ENCODE peak calls at places on chromosomes 4 and X, in ten cellular contexts. One of them, this sample, is unnamed.

GRCh38 chr4:10524196-10524833 is 67.1 kb upstream of the ZNF518B start:
- DNase-seq in upper lobe of right lung: no peak
- DNase-seq in osteoblast: peak
- DNase-seq in transverse colon: no peak
- DNase-seq in heart right ventricle: no peak
- DNase-seq in CD8-positive, alpha-beta T cell: no peak
- DNase-seq in fibroblast of the aortic adventitia: peak
- DNase-seq in fibroblast of mammary gland: no peak
- DNase-seq in GM12865: no peak
- DNase-seq in thoracic aorta: no peak
- DNase-seq in this sample: no peak

GRCh38 chr4:47686294-47686872 is 151.5 kb downstream of the CORIN start:
- DNase-seq in upper lobe of right lung: peak
- DNase-seq in osteoblast: no peak
- DNase-seq in heart right ventricle: peak
- DNase-seq in CD8-positive, alpha-beta T cell: peak
- DNase-seq in fibroblast of mammary gland: peak
- DNase-seq in GM12865: peak
- DNase-seq in transverse colon: peak
- DNase-seq in thoracic aorta: no peak
- DNase-seq in fibroblast of the aortic adventitia: peak
- DNase-seq in this sample: no peak

GRCh38 chr4:120025516-120025915 is 41.1 kb downstream of the MAD2L1 start:
- DNase-seq in transverse colon: no peak
- DNase-seq in thoracic aorta: no peak
- DNase-seq in fibroblast of the aortic adventitia: no peak
- DNase-seq in CD8-positive, alpha-beta T cell: no peak
- DNase-seq in heart right ventricle: no peak
- DNase-seq in osteoblast: no peak
- DNase-seq in upper lobe of right lung: no peak
- DNase-seq in GM12865: no peak
- DNase-seq in fibroblast of mammary gland: no peak
- DNase-seq in this sample: no peak

GRCh38 chr4:102399021-102399420 is 53.7 kb upstream of the SLC39A8 start:
- DNase-seq in upper lobe of right lung: no peak
- DNase-seq in transverse colon: no peak
- DNase-seq in fibroblast of the aortic adventitia: no peak
- DNase-seq in GM12865: no peak
- DNase-seq in heart right ventricle: no peak
- DNase-seq in fibroblast of mammary gland: no peak
- DNase-seq in thoracic aorta: no peak
- DNase-seq in osteoblast: no peak
- DNase-seq in CD8-positive, alpha-beta T cell: no peak
- DNase-seq in this sample: no peak

GRCh38 chrX:52574416-52575275 is 57.8 kb upstream of the XAGE1B start:
- DNase-seq in osteoblast: peak
- DNase-seq in CD8-positive, alpha-beta T cell: no peak
- DNase-seq in fibroblast of the aortic adventitia: peak
- DNase-seq in heart right ventricle: no peak
- DNase-seq in fibroblast of mammary gland: peak
- DNase-seq in thoracic aorta: no peak
- DNase-seq in upper lobe of right lung: no peak
- DNase-seq in transverse colon: peak
- DNase-seq in GM12865: peak
- DNase-seq in this sample: no peak

GRCh38 chr4:126465341-126465740 is 1150.6 kb downstream of the FAT4 start:
- DNase-seq in CD8-positive, alpha-beta T cell: no peak
- DNase-seq in transverse colon: no peak
- DNase-seq in upper lobe of right lung: no peak
- DNase-seq in GM12865: no peak
- DNase-seq in fibroblast of mammary gland: peak
- DNase-seq in fibroblast of the aortic adventitia: no peak
- DNase-seq in osteoblast: no peak
- DNase-seq in heart right ventricle: no peak
- DNase-seq in thoracic aorta: no peak
- DNase-seq in this sample: no peak

GRCh38 chr4:119124314-119124713 is 11.3 kb upstream of the MYOZ2 start:
- DNase-seq in transverse colon: no peak
- DNase-seq in fibroblast of the aortic adventitia: peak
- DNase-seq in fibroblast of mammary gland: peak
- DNase-seq in osteoblast: no peak
- DNase-seq in upper lobe of right lung: no peak
- DNase-seq in GM12865: no peak
- DNase-seq in heart right ventricle: no peak
- DNase-seq in CD8-positive, alpha-beta T cell: no peak
- DNase-seq in thoracic aorta: no peak
- DNase-seq in this sample: no peak

GRCh38 chr4:48490012-48490679 is at the start of gene ZAR1:
- DNase-seq in GM12865: no peak
- DNase-seq in thoracic aorta: no peak
- DNase-seq in osteoblast: peak
- DNase-seq in fibroblast of mammary gland: no peak
- DNase-seq in heart right ventricle: peak
- DNase-seq in transverse colon: no peak
- DNase-seq in CD8-positive, alpha-beta T cell: no peak
- DNase-seq in upper lobe of right lung: peak
- DNase-seq in fibroblast of the aortic adventitia: no peak
- DNase-seq in this sample: no peak

GRCh38 chr4:165872443-165873297 is at the start of gene TLL1:
- DNase-seq in CD8-positive, alpha-beta T cell: no peak
- DNase-seq in transverse colon: no peak
- DNase-seq in fibroblast of the aortic adventitia: peak
- DNase-seq in GM12865: no peak
- DNase-seq in heart right ventricle: peak
- DNase-seq in thoracic aorta: no peak
- DNase-seq in fibroblast of mammary gland: peak
- DNase-seq in upper lobe of right lung: no peak
- DNase-seq in osteoblast: peak
- DNase-seq in this sample: no peak

GRCh38 chr4:113052379-113052951 is 3.0 kb downstream of the ANK2 start:
- DNase-seq in transverse colon: no peak
- DNase-seq in heart right ventricle: no peak
- DNase-seq in CD8-positive, alpha-beta T cell: no peak
- DNase-seq in thoracic aorta: no peak
- DNase-seq in fibroblast of the aortic adventitia: peak
- DNase-seq in GM12865: peak
- DNase-seq in fibroblast of mammary gland: peak
- DNase-seq in upper lobe of right lung: no peak
- DNase-seq in osteoblast: peak
- DNase-seq in this sample: peak

GRCh38 chr4:184805462-184806245 is 20.1 kb downstream of the ACSL1 start:
- DNase-seq in CD8-positive, alpha-beta T cell: no peak
- DNase-seq in osteoblast: peak
- DNase-seq in GM12865: peak
- DNase-seq in upper lobe of right lung: peak
- DNase-seq in heart right ventricle: peak
- DNase-seq in fibroblast of mammary gland: peak
- DNase-seq in thoracic aorta: no peak
- DNase-seq in transverse colon: peak
- DNase-seq in fibroblast of the aortic adventitia: no peak
- DNase-seq in this sample: no peak

GRCh38 chrX:150935466-150935865 is 37.0 kb upstream of the CD99L2 start:
- DNase-seq in thoracic aorta: no peak
- DNase-seq in heart right ventricle: no peak
- DNase-seq in upper lobe of right lung: no peak
- DNase-seq in transverse colon: no peak
- DNase-seq in fibroblast of mammary gland: peak
- DNase-seq in GM12865: no peak
- DNase-seq in osteoblast: peak
- DNase-seq in CD8-positive, alpha-beta T cell: no peak
- DNase-seq in fibroblast of the aortic adventitia: peak
- DNase-seq in this sample: no peak

GRCh38 chrX:50812995-50813842 is 775 bp downstream of the SHROOM4 start:
- DNase-seq in thoracic aorta: no peak
- DNase-seq in transverse colon: peak
- DNase-seq in osteoblast: peak
- DNase-seq in CD8-positive, alpha-beta T cell: no peak
- DNase-seq in upper lobe of right lung: peak
- DNase-seq in fibroblast of the aortic adventitia: peak
- DNase-seq in heart right ventricle: peak
- DNase-seq in fibroblast of mammary gland: peak
- DNase-seq in GM12865: peak
- DNase-seq in this sample: no peak

GRCh38 chrX:132613801-132614200 is 125.0 kb upstream of the MBNL3 start:
- DNase-seq in transverse colon: no peak
- DNase-seq in CD8-positive, alpha-beta T cell: no peak
- DNase-seq in fibroblast of the aortic adventitia: no peak
- DNase-seq in heart right ventricle: no peak
- DNase-seq in GM12865: no peak
- DNase-seq in osteoblast: no peak
- DNase-seq in thoracic aorta: no peak
- DNase-seq in upper lobe of right lung: no peak
- DNase-seq in fibroblast of mammary gland: no peak
- DNase-seq in this sample: no peak

GRCh38 chrX:132612990-132613564 is 124.2 kb upstream of the MBNL3 start:
- DNase-seq in transverse colon: peak
- DNase-seq in upper lobe of right lung: peak
- DNase-seq in thoracic aorta: no peak
- DNase-seq in fibroblast of the aortic adventitia: peak
- DNase-seq in fibroblast of mammary gland: peak
- DNase-seq in GM12865: peak
- DNase-seq in CD8-positive, alpha-beta T cell: no peak
- DNase-seq in osteoblast: no peak
- DNase-seq in heart right ventricle: peak
- DNase-seq in this sample: no peak

GRCh38 chrX:132615396-132616131 is 126.7 kb upstream of the MBNL3 start:
- DNase-seq in heart right ventricle: no peak
- DNase-seq in transverse colon: peak
- DNase-seq in thoracic aorta: no peak
- DNase-seq in fibroblast of mammary gland: peak
- DNase-seq in osteoblast: no peak
- DNase-seq in upper lobe of right lung: no peak
- DNase-seq in GM12865: peak
- DNase-seq in CD8-positive, alpha-beta T cell: no peak
- DNase-seq in fibroblast of the aortic adventitia: peak
- DNase-seq in this sample: no peak

GRCh38 chrX:132610536-132610935 is 121.7 kb upstream of the MBNL3 start:
- DNase-seq in GM12865: no peak
- DNase-seq in heart right ventricle: no peak
- DNase-seq in fibroblast of the aortic adventitia: no peak
- DNase-seq in osteoblast: no peak
- DNase-seq in thoracic aorta: no peak
- DNase-seq in fibroblast of mammary gland: no peak
- DNase-seq in upper lobe of right lung: no peak
- DNase-seq in transverse colon: no peak
- DNase-seq in CD8-positive, alpha-beta T cell: no peak
- DNase-seq in this sample: no peak

GRCh38 chrX:132614297-132614696 is 125.5 kb upstream of the MBNL3 start:
- DNase-seq in upper lobe of right lung: no peak
- DNase-seq in GM12865: peak
- DNase-seq in transverse colon: no peak
- DNase-seq in thoracic aorta: no peak
- DNase-seq in osteoblast: no peak
- DNase-seq in fibroblast of the aortic adventitia: no peak
- DNase-seq in CD8-positive, alpha-beta T cell: no peak
- DNase-seq in heart right ventricle: no peak
- DNase-seq in fibroblast of mammary gland: peak
- DNase-seq in this sample: no peak
- TF ChIP-seq CTCF in upper lobe of right lung: no peak
- TF ChIP-seq CTCF in GM12865: peak
- TF ChIP-seq CTCF in transverse colon: no peak
- TF ChIP-seq CTCF in thoracic aorta: no peak
- TF ChIP-seq CTCF in osteoblast: peak
- TF ChIP-seq CTCF in fibroblast of the aortic adventitia: peak
- TF ChIP-seq CTCF in CD8-positive, alpha-beta T cell: no peak
- TF ChIP-seq CTCF in heart right ventricle: no peak
- TF ChIP-seq CTCF in fibroblast of mammary gland: peak
- TF ChIP-seq CTCF in this sample: peak

GRCh38 chr4:55636622-55636999 is 513 bp upstream of the NMU start:
- DNase-seq in thoracic aorta: no peak
- DNase-seq in transverse colon: no peak
- DNase-seq in heart right ventricle: no peak
- DNase-seq in CD8-positive, alpha-beta T cell: no peak
- DNase-seq in GM12865: no peak
- DNase-seq in osteoblast: no peak
- DNase-seq in fibroblast of mammary gland: no peak
- DNase-seq in upper lobe of right lung: no peak
- DNase-seq in fibroblast of the aortic adventitia: no peak
- DNase-seq in this sample: no peak
- H3K4me3 ChIP-seq in thoracic aorta: peak
- H3K4me3 ChIP-seq in transverse colon: peak
- H3K4me3 ChIP-seq in heart right ventricle: peak
- H3K4me3 ChIP-seq in CD8-positive, alpha-beta T cell: no peak
- H3K4me3 ChIP-seq in GM12865: no peak
- H3K4me3 ChIP-seq in osteoblast: peak
- H3K4me3 ChIP-seq in fibroblast of mammary gland: peak
- H3K4me3 ChIP-seq in upper lobe of right lung: peak
- H3K4me3 ChIP-seq in fibroblast of the aortic adventitia: peak
- H3K4me3 ChIP-seq in this sample: peak

GRCh38 chrX:26851981-26852380 is 611.2 kb downstream of the PPP4R3C start:
- DNase-seq in fibroblast of mammary gland: peak
- DNase-seq in osteoblast: no peak
- DNase-seq in transverse colon: no peak
- DNase-seq in upper lobe of right lung: no peak
- DNase-seq in thoracic aorta: no peak
- DNase-seq in GM12865: no peak
- DNase-seq in CD8-positive, alpha-beta T cell: no peak
- DNase-seq in heart right ventricle: no peak
- DNase-seq in fibroblast of the aortic adventitia: peak
- DNase-seq in this sample: no peak
- TF ChIP-seq CTCF in fibroblast of mammary gland: no peak
- TF ChIP-seq CTCF in osteoblast: peak
- TF ChIP-seq CTCF in transverse colon: no peak
- TF ChIP-seq CTCF in upper lobe of right lung: no peak
- TF ChIP-seq CTCF in thoracic aorta: no peak
- TF ChIP-seq CTCF in GM12865: no peak
- TF ChIP-seq CTCF in CD8-positive, alpha-beta T cell: no peak
- TF ChIP-seq CTCF in heart right ventricle: peak
- TF ChIP-seq CTCF in fibroblast of the aortic adventitia: no peak
- TF ChIP-seq CTCF in this sample: no peak

GRCh38 chr4:61375316-61375715 is 175.2 kb downstream of the ADGRL3 start:
- DNase-seq in upper lobe of right lung: no peak
- DNase-seq in GM12865: no peak
- DNase-seq in heart right ventricle: no peak
- DNase-seq in transverse colon: no peak
- DNase-seq in osteoblast: peak
- DNase-seq in fibroblast of the aortic adventitia: no peak
- DNase-seq in fibroblast of mammary gland: peak
- DNase-seq in thoracic aorta: no peak
- DNase-seq in CD8-positive, alpha-beta T cell: no peak
- DNase-seq in this sample: no peak

GRCh38 chr4:61373901-61374611 is 173.9 kb downstream of the ADGRL3 start:
- DNase-seq in heart right ventricle: no peak
- DNase-seq in osteoblast: peak
- DNase-seq in CD8-positive, alpha-beta T cell: no peak
- DNase-seq in fibroblast of mammary gland: peak
- DNase-seq in GM12865: no peak
- DNase-seq in fibroblast of the aortic adventitia: peak
- DNase-seq in upper lobe of right lung: no peak
- DNase-seq in thoracic aorta: no peak
- DNase-seq in transverse colon: no peak
- DNase-seq in this sample: no peak

GRCh38 chr4:61379406-61379805 is 179.3 kb downstream of the ADGRL3 start:
- DNase-seq in GM12865: no peak
- DNase-seq in fibroblast of mammary gland: no peak
- DNase-seq in heart right ventricle: no peak
- DNase-seq in thoracic aorta: no peak
- DNase-seq in upper lobe of right lung: no peak
- DNase-seq in osteoblast: no peak
- DNase-seq in CD8-positive, alpha-beta T cell: no peak
- DNase-seq in fibroblast of the aortic adventitia: no peak
- DNase-seq in transverse colon: no peak
- DNase-seq in this sample: no peak

GRCh38 chr4:61376301-61376700 is 176.2 kb downstream of the ADGRL3 start:
- DNase-seq in fibroblast of the aortic adventitia: no peak
- DNase-seq in heart right ventricle: no peak
- DNase-seq in fibroblast of mammary gland: no peak
- DNase-seq in thoracic aorta: no peak
- DNase-seq in upper lobe of right lung: no peak
- DNase-seq in GM12865: no peak
- DNase-seq in osteoblast: no peak
- DNase-seq in CD8-positive, alpha-beta T cell: no peak
- DNase-seq in transverse colon: no peak
- DNase-seq in this sample: no peak

GRCh38 chr4:61374612-61374920 is 174.4 kb downstream of the ADGRL3 start:
- DNase-seq in CD8-positive, alpha-beta T cell: no peak
- DNase-seq in GM12865: no peak
- DNase-seq in fibroblast of the aortic adventitia: peak
- DNase-seq in transverse colon: no peak
- DNase-seq in fibroblast of mammary gland: peak
- DNase-seq in osteoblast: no peak
- DNase-seq in thoracic aorta: no peak
- DNase-seq in heart right ventricle: no peak
- DNase-seq in upper lobe of right lung: no peak
- DNase-seq in this sample: no peak
- H3K4me3 ChIP-seq in CD8-positive, alpha-beta T cell: no peak
- H3K4me3 ChIP-seq in GM12865: no peak
- H3K4me3 ChIP-seq in fibroblast of the aortic adventitia: no peak
- H3K4me3 ChIP-seq in transverse colon: no peak
- H3K4me3 ChIP-seq in fibroblast of mammary gland: no peak
- H3K4me3 ChIP-seq in osteoblast: no peak
- H3K4me3 ChIP-seq in thoracic aorta: peak
- H3K4me3 ChIP-seq in heart right ventricle: no peak
- H3K4me3 ChIP-seq in upper lobe of right lung: no peak
- H3K4me3 ChIP-seq in this sample: no peak

This sample was measured in AG04449.